ENCODE peak calls at places on chromosomes 1 and 21, in four cellular contexts. One of them, this sample, is unnamed.

GRCh38 chr1:15727866-15728534 is 8.1 kb upstream of the SLC25A34 start:
- DNase-seq in PC-9: no peak
- DNase-seq in DND-41: no peak
- DNase-seq in esophagus muscularis mucosa: no peak
- DNase-seq in this sample: no peak

GRCh38 chr1:218463194-218464156 is 118.3 kb downstream of the TGFB2 start:
- DNase-seq in PC-9: no peak
- DNase-seq in esophagus muscularis mucosa: no peak
- DNase-seq in DND-41: no peak
- DNase-seq in this sample: peak; percentile 22

GRCh38 chr21:42433946-42434551 is 30.3 kb downstream of the UBASH3A start:
- DNase-seq in DND-41: no peak
- DNase-seq in PC-9: peak; percentile 71
- DNase-seq in esophagus muscularis mucosa: no peak
- DNase-seq in this sample: peak; percentile 67

GRCh38 chr1:109252893-109253802 is 3.8 kb downstream of the CELSR2 start:
- DNase-seq in PC-9: no peak
- DNase-seq in esophagus muscularis mucosa: no peak
- DNase-seq in DND-41: no peak
- DNase-seq in this sample: no peak

GRCh38 chr1:15934211-15935055 is 41.5 kb downstream of the ZBTB17 start:
- DNase-seq in DND-41: no peak
- DNase-seq in PC-9: no peak
- DNase-seq in esophagus muscularis mucosa: no peak
- DNase-seq in this sample: no peak

GRCh38 chr1:6603424-6603850 is 768 bp upstream of the KLHL21 start:
- DNase-seq in esophagus muscularis mucosa: no peak
- DNase-seq in PC-9: no peak
- DNase-seq in DND-41: no peak
- DNase-seq in this sample: peak; percentile 59

GRCh38 chr1:44713321-44713781 is 17.6 kb downstream of the RNU5D-1 start:
- DNase-seq in DND-41: no peak
- DNase-seq in PC-9: peak; percentile 84
- DNase-seq in esophagus muscularis mucosa: no peak
- DNase-seq in this sample: no peak

GRCh38 chr1:160032165-160032827 is 506 bp upstream of the PIGM start:
- DNase-seq in PC-9: no peak
- DNase-seq in esophagus muscularis mucosa: no peak
- DNase-seq in DND-41: peak; percentile 18
- DNase-seq in this sample: peak; percentile 36

GRCh38 chr1:65836686-65837085 is 44.0 kb downstream of the PDE4B start:
- DNase-seq in PC-9: no peak
- DNase-seq in DND-41: no peak
- DNase-seq in esophagus muscularis mucosa: no peak
- DNase-seq in this sample: no peak

GRCh38 chr1:211328866-211329265 is 2.2 kb downstream of the TRAF5 start:
- DNase-seq in PC-9: no peak
- DNase-seq in esophagus muscularis mucosa: no peak
- DNase-seq in DND-41: no peak
- DNase-seq in this sample: no peak

GRCh38 chr1:114535401-114535800 is 24.4 kb upstream of the TRIM33 start:
- DNase-seq in esophagus muscularis mucosa: no peak
- DNase-seq in DND-41: no peak
- DNase-seq in PC-9: no peak
- DNase-seq in this sample: no peak

GRCh38 chr1:31753623-31754349 is 10.4 kb downstream of the ADGRB2 start:
- DNase-seq in PC-9: no peak
- DNase-seq in DND-41: peak; percentile 33
- DNase-seq in esophagus muscularis mucosa: no peak
- DNase-seq in this sample: peak; percentile 86

GRCh38 chr1:5273280-5274003 is 619.0 kb downstream of the AJAP1 start:
- DNase-seq in PC-9: no peak
- DNase-seq in DND-41: no peak
- DNase-seq in esophagus muscularis mucosa: no peak
- DNase-seq in this sample: no peak

GRCh38 chr21:46052703-46053651 is 44.9 kb upstream of the COL6A2 start:
- DNase-seq in DND-41: no peak
- DNase-seq in esophagus muscularis mucosa: peak; percentile 89
- DNase-seq in PC-9: peak; percentile 77
- DNase-seq in this sample: no peak

GRCh38 chr1:1631793-1632420 is at the start of gene MMP23B:
- DNase-seq in PC-9: no peak
- DNase-seq in DND-41: no peak
- DNase-seq in esophagus muscularis mucosa: no peak
- DNase-seq in this sample: no peak

GRCh38 chr1:156100205-156100995 is 14.1 kb upstream of the LMNA start:
- DNase-seq in DND-41: no peak
- DNase-seq in esophagus muscularis mucosa: no peak
- DNase-seq in PC-9: peak; percentile 69
- DNase-seq in this sample: no peak

GRCh38 chr1:76939107-76939816 is 72.0 kb downstream of the ST6GALNAC5 start:
- DNase-seq in esophagus muscularis mucosa: no peak
- DNase-seq in PC-9: no peak
- DNase-seq in DND-41: no peak
- DNase-seq in this sample: no peak

GRCh38 chr1:194698908-194699318 is 1512.5 kb upstream of the B3GALT2 start:
- DNase-seq in esophagus muscularis mucosa: no peak
- DNase-seq in DND-41: no peak
- DNase-seq in PC-9: no peak
- DNase-seq in this sample: no peak

GRCh38 chr1:14506471-14506870 is 92.0 kb upstream of the KAZN start:
- DNase-seq in esophagus muscularis mucosa: no peak
- DNase-seq in PC-9: no peak
- DNase-seq in DND-41: no peak
- DNase-seq in this sample: no peak

DNA sequence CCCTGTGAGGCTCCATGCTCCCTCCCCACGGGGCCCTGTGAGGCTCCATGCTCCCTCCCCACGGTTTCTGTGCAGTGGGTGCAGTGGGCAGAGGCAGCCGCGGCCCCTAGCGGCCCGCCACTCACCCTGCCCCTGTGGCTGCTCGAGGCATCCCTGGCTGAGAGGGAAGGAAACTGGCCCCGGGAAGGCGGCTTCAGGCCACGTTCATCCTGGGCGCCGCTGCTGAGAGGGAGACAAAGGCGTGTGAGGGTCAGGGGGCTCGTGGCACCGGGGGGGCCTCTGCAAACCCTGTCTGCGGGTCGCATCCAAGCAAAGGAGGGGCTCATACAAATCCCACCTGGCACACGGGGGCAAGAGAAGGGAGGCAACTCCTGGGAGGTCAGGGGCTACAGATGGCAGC is 8.5 kb downstream of the CFAP410 start:
- DNase-seq in PC-9: no peak
- DNase-seq in esophagus muscularis mucosa: no peak
- DNase-seq in DND-41: no peak
- DNase-seq in this sample: no peak
- TF ChIP-seq CTCF in PC-9: no peak
- TF ChIP-seq CTCF in esophagus muscularis mucosa: no peak
- TF ChIP-seq CTCF in DND-41: no peak
- TF ChIP-seq CTCF in this sample: no peak

GRCh38 chr1:225514671-225515081 is 86.8 kb upstream of the LBR start:
- DNase-seq in esophagus muscularis mucosa: no peak
- DNase-seq in DND-41: no peak
- DNase-seq in PC-9: no peak
- DNase-seq in this sample: no peak

GRCh38 chr1:225517697-225518096 is 89.9 kb upstream of the LBR start:
- DNase-seq in PC-9: no peak
- DNase-seq in DND-41: no peak
- DNase-seq in esophagus muscularis mucosa: no peak
- DNase-seq in this sample: no peak

GRCh38 chr1:225519166-225519863 is 91.5 kb upstream of the LBR start:
- DNase-seq in esophagus muscularis mucosa: no peak
- DNase-seq in DND-41: no peak
- DNase-seq in PC-9: no peak
- DNase-seq in this sample: no peak

GRCh38 chr1:225520587-225521227 is 92.9 kb upstream of the LBR start:
- DNase-seq in PC-9: no peak
- DNase-seq in esophagus muscularis mucosa: no peak
- DNase-seq in DND-41: no peak
- DNase-seq in this sample: no peak

DNA sequence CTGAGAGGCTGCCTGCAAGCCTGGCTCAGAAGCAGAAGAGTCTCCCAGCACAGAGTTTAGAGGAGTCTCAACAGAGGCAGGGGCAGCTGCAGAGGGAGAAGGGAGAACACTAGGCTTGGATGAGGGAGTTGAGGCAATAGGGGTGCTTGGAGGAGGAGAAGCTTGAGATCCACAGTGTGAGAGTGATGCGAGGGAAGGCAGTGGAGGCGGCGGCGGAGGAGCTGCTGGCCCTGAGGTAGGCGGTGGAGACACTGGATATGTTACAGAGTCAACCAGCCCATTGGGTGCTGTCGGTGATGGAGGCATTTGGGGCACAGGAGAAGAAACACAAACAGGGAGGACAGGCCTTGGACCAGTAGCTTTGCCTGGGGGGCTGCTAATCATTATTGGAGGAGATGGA is 89.4 kb upstream of the LBR start:
- DNase-seq in PC-9: no peak
- DNase-seq in esophagus muscularis mucosa: no peak
- DNase-seq in DND-41: no peak
- DNase-seq in this sample: no peak
- H3K4me1 ChIP-seq in PC-9: no peaks in the 10 kb centered on the region
- H3K4me1 ChIP-seq in esophagus muscularis mucosa: no peaks in the 10 kb centered on the region
- H3K4me1 ChIP-seq in DND-41: no peaks in the 10 kb centered on the region
- H3K4me1 ChIP-seq in this sample: no peaks in the 10 kb centered on the region

GRCh38 chr1:205858141-205858961 is 8.4 kb upstream of the PM20D1 start:
- DNase-seq in esophagus muscularis mucosa: no peak
- DNase-seq in DND-41: no peak
- DNase-seq in PC-9: no peak
- DNase-seq in this sample: no peak
- TF ChIP-seq CTCF in esophagus muscularis mucosa: no peak
- TF ChIP-seq CTCF in DND-41: no peak
- TF ChIP-seq CTCF in PC-9: no peak
- TF ChIP-seq CTCF in this sample: no peak

GRCh38 chr1:163836446-163836845 is 514.7 kb downstream of the NUF2 start:
- DNase-seq in esophagus muscularis mucosa: no peak
- DNase-seq in DND-41: no peak
- DNase-seq in PC-9: no peak
- DNase-seq in this sample: no peak
- H3K4me1 ChIP-seq in esophagus muscularis mucosa: no peaks in the 10 kb centered on the region
- H3K4me1 ChIP-seq in DND-41: no peaks in the 10 kb centered on the region
- H3K4me1 ChIP-seq in PC-9: no peaks in the 10 kb centered on the region
- H3K4me1 ChIP-seq in this sample: no peaks in the 10 kb centered on the region

GRCh38 chr1:234727018-234727757 is 117.2 kb upstream of the IRF2BP2 start:
- DNase-seq in DND-41: no peak
- DNase-seq in PC-9: peak; percentile 62
- DNase-seq in esophagus muscularis mucosa: no peak
- DNase-seq in this sample: no peak
- TF ChIP-seq CTCF in DND-41: no peak
- TF ChIP-seq CTCF in PC-9: no peak
- TF ChIP-seq CTCF in esophagus muscularis mucosa: no peak
- TF ChIP-seq CTCF in this sample: no peak

DNA sequence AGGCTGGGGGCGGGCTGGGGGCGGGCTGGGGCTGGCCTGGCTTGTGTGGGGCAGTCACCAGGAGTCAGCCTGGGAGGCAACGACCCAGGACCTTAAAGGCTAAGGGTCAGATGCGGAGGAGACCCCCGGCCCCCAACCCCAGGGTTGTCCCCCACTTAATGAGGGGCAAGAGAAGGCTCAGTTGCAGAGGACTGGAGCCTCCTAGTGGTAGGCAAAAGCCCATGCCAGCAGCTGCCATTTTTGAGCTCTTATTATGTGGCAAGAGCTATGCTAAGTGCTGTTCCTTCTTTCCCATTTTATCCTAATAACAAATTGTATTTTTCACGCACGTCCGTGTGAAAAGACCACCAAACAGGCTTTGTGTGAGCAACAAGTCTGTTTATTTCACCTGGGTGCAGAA is 8.0 kb downstream of the KIAA1614 start:
- DNase-seq in esophagus muscularis mucosa: no peak
- DNase-seq in PC-9: no peak
- DNase-seq in DND-41: no peak
- DNase-seq in this sample: no peak
- H3K4me1 ChIP-seq in esophagus muscularis mucosa: peaks cover 9% of the 10 kb centered on the region
- H3K4me1 ChIP-seq in PC-9: peaks cover 14% of the 10 kb centered on the region
- H3K4me1 ChIP-seq in DND-41: no peaks in the 10 kb centered on the region
- H3K4me1 ChIP-seq in this sample: no peaks in the 10 kb centered on the region

GRCh38 chr1:56577859-56578663 is 1.3 kb downstream of the PLPP3 start:
- DNase-seq in PC-9: no peak
- DNase-seq in DND-41: peak; percentile 21
- DNase-seq in esophagus muscularis mucosa: no peak
- DNase-seq in this sample: peak; percentile 74

GRCh38 chr1:56578664-56578962 is 750 bp downstream of the PLPP3 start:
- DNase-seq in esophagus muscularis mucosa: no peak
- DNase-seq in DND-41: no peak
- DNase-seq in PC-9: no peak
- DNase-seq in this sample: no peak

GRCh38 chr1:56578963-56579875 is at the start of gene PLPP3:
- DNase-seq in esophagus muscularis mucosa: peak; percentile 98
- DNase-seq in DND-41: peak; percentile 59
- DNase-seq in PC-9: peak; percentile 81
- DNase-seq in this sample: peak; percentile 83

GRCh38 chr1:56575865-56576264 is 3.5 kb downstream of the PLPP3 start:
- DNase-seq in DND-41: no peak
- DNase-seq in PC-9: peak; percentile 58
- DNase-seq in esophagus muscularis mucosa: no peak
- DNase-seq in this sample: no peak

DNA sequence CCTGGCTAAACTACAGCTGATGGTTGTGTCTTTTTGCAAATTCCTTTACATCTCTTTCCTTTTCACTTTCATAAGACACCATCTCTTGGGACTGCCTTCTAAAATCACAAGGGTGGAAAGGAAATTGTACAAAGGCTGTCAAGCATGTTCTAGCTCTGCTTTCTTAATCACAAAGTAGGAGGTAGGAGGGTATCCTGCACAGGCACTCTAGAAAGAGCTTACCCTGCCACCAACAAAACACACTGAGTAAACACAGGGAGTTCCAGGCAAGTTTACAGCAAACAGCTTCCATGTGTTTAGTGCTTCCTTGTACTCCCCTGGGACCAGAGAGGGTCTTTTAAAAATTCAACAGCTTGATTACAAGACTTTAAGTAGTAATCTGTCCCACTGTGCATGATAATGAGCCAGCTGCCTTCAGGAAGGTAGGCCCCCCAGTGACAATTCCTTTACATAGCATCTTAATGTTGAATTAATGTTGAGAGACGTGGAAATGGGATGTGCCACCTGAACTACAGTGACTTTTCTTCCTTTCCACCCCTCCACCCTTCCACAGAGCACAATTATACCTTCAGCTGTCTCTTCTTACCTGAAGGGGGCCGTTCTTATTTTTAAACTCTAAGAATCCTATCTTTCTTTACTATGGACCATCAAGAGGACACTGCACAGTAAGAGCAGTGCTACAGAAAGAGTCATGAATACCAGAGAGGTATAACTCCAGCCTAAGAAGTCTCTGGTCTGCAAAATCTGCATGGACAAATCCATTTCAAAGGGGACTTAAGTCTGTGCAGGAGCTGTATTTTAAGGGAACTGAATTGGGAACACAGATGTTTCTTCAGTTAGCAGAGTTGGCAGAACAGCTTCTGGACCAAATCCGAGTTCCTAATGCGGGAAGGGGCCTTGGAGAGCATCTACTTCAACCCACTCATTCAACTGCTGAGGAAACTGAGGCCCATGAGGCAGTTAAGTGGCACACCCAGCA is 2.2 kb downstream of the PLPP3 start:
- DNase-seq in esophagus muscularis mucosa: no peak
- DNase-seq in DND-41: peak; percentile 14
- DNase-seq in PC-9: no peak
- DNase-seq in this sample: peak; percentile 29
- TF ChIP-seq CTCF in esophagus muscularis mucosa: peak; percentile 29
- TF ChIP-seq CTCF in DND-41: peak; percentile 65
- TF ChIP-seq CTCF in PC-9: peak; percentile 61
- TF ChIP-seq CTCF in this sample: no peak

This sample was measured in colonic mucosa.